ENCODE peak calls at places on chromosomes 11 and 22, in nine cellular contexts. Y is esophagus squamous epithelium, B is OCI-LY7, X is mammary epithelial cell, E is psoas muscle, G is A549, U is right cardiac atrium, J is trophoblast cell, K is uterus. Q is an unnamed sample.

GRCh38 chr11:84947970-84948600 is 679.1 kb downstream of the DLG2 start:
- DNase-seq in Y (no peak), B (no peak), X (peak; percentile 5), E (no peak), G (no peak), U (no peak), J (no peak), K (no peak), Q (peak; percentile 75)

GRCh38 chr22:40101417-40102101 is 76.2 kb upstream of the TNRC6B start:
- DNase-seq in Y (no peak), B (no peak), X (no peak), E (no peak), G (no peak), U (no peak), J (no peak), K (no peak), Q (no peak)

GRCh38 chr22:29014773-29015172 is 46.9 kb downstream of the C22orf31 start:
- DNase-seq in Y (no peak), B (no peak), X (no peak), E (no peak), G (no peak), U (no peak), J (no peak), K (no peak), Q (no peak)

GRCh38 chr11:40100204-40100603 is 1359.2 kb downstream of the LRRC4C start:
- DNase-seq in Y (no peak), B (no peak), X (no peak), E (no peak), G (no peak), U (no peak), J (no peak), K (no peak), Q (peak; percentile 37)

GRCh38 chr11:67352546-67353316 is 615 bp downstream of the POLD4 start:
- DNase-seq in Y (no peak), B (peak; percentile 89), X (no peak), E (no peak), G (no peak), U (peak; percentile 65), J (peak; percentile 55), K (peak; percentile 46), Q (no peak)

GRCh38 chr11:78310500-78310909 is 107.1 kb downstream of the GAB2 start:
- DNase-seq in Y (no peak), B (no peak), X (no peak), E (peak; percentile 49), G (no peak), U (peak; percentile 85), J (no peak), K (peak; percentile 46), Q (no peak)

GRCh38 chr11:134471341-134472187 is 59.5 kb upstream of the B3GAT1 start:
- DNase-seq in Y (no peak), B (no peak), X (no peak), E (no peak), G (no peak), U (no peak), J (no peak), K (no peak), Q (no peak)

GRCh38 chr11:134609361-134610115 is 197.5 kb upstream of the B3GAT1 start:
- DNase-seq in Y (no peak), B (no peak), X (no peak), E (no peak), G (no peak), U (no peak), J (no peak), K (no peak), Q (no peak)

GRCh38 chr11:29962243-29962642 is 54.6 kb downstream of the KCNA4 start:
- DNase-seq in Y (no peak), B (peak; percentile 7), X (peak; percentile 1), E (no peak), G (peak; percentile 37), U (no peak), J (peak; percentile 10), K (no peak), Q (peak; percentile 75)

GRCh38 chr22:45226681-45227186 is 14.0 kb downstream of the KIAA0930 start:
- DNase-seq in Y (no peak), B (no peak), X (peak; percentile 64), E (no peak), G (no peak), U (peak; percentile 64), J (peak; percentile 44), K (no peak), Q (no peak)

GRCh38 chr11:106468091-106468490 is 390.6 kb downstream of the AASDHPPT start:
- DNase-seq in Y (no peak), B (no peak), X (no peak), E (no peak), G (no peak), U (no peak), J (no peak), K (no peak), Q (no peak)

GRCh38 chr22:48722661-48723060 is 1105.0 kb downstream of the BRD1 start:
- DNase-seq in Y (no peak), B (no peak), X (no peak), E (no peak), G (no peak), U (no peak), J (no peak), K (no peak), Q (no peak)

GRCh38 chr11:121810291-121810690 is 305.7 kb downstream of the BLID start:
- DNase-seq in Y (no peak), B (no peak), X (peak; percentile 39), E (no peak), G (no peak), U (no peak), J (no peak), K (no peak), Q (no peak)

GRCh38 chr22:29827091-29827490 is 11.0 kb downstream of the ASCC2 start:
- DNase-seq in Y (no peak), B (no peak), X (no peak), E (no peak), G (no peak), U (no peak), J (no peak), K (no peak), Q (no peak)

GRCh38 chr11:96361778-96362177 is 18.8 kb upstream of the MAML2 start:
- DNase-seq in Y (no peak), B (no peak), X (peak; percentile 4), E (no peak), G (no peak), U (no peak), J (no peak), K (no peak), Q (no peak)

GRCh38 chr11:16895306-16895705 is 118.9 kb downstream of the PLEKHA7 start:
- DNase-seq in Y (no peak), B (no peak), X (peak; percentile 52), E (no peak), G (no peak), U (no peak), J (no peak), K (no peak), Q (no peak)

GRCh38 chr22:30031764-30032468 is 48.3 kb upstream of the HORMAD2 start:
- DNase-seq in Y (no peak), B (no peak), X (no peak), E (no peak), G (no peak), U (no peak), J (no peak), K (no peak), Q (no peak)

GRCh38 chr22:21629262-21630149 is at the start of gene YDJC:
- DNase-seq in Y (peak; percentile 53), B (peak; percentile 98), X (peak; percentile 89), E (peak; percentile 93), G (peak; percentile 92), U (peak; percentile 97), J (peak; percentile 98), K (peak; percentile 94), Q (peak; percentile 96)

GRCh38 chr11:78414321-78415051 is 3.1 kb downstream of the GAB2 start:
- DNase-seq in Y (no peak), B (peak; percentile 42), X (no peak), E (no peak), G (peak; percentile 29), U (no peak), J (peak; percentile 50), K (no peak), Q (peak; percentile 23)

DNA sequence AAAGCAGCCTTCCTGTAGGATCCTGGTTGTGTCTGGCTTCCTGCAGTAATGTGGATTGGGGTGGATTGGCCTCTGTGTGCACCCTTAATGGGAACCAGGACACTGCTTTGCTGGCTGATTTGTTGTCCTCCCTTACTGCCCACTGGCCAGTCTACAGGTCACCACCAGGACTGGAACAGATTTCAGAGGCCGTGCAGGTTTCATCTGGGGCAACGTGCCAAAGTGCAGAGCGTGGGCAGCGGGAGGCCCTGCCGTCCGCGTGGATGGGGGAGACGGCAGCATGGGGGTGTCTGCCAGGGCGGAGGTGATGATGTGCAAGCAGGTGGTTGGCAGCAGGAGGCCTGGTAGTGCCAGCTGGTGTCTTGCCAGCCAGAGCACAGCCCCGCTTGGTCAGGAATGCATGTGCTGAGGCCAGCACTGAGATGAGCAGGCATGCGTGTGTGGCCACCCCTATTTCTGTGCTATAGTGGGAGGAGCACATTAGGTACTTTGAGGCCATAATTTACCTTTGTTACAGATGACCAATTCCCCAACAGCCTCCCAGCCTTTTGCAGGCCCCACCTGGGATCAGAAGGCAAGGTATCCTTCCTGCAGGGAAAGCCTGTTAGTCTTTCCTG is 24.3 kb downstream of the BCR start:
- DNase-seq in Y (no peak), B (no peak), X (no peak), E (peak; percentile 67), G (no peak), U (peak; percentile 93), J (no peak), K (peak; percentile 76), Q (no peak)
- H3K4me1 ChIP-seq in Y (peaks cover 22% of the 10 kb centered on the region), B (peaks cover 35% of the 10 kb centered on the region), X (peaks cover 19% of the 10 kb centered on the region), E (peaks cover 24% of the 10 kb centered on the region), G (no peaks in the 10 kb centered on the region), U (peaks cover 16% of the 10 kb centered on the region), J (peaks cover 6% of the 10 kb centered on the region), K (peaks cover 8% of the 10 kb centered on the region), Q (peaks cover 8% of the 10 kb centered on the region)

GRCh38 chr11:46523290-46523689 is 70.5 kb downstream of the AMBRA1 start:
- DNase-seq in Y (no peak), B (no peak), X (no peak), E (no peak), G (no peak), U (no peak), J (no peak), K (no peak), Q (no peak)
- H3K4me1 ChIP-seq in Y (no peaks in the 10 kb centered on the region), B (peaks cover 19% of the 10 kb centered on the region), X (peaks cover 17% of the 10 kb centered on the region), E (peaks cover 30% of the 10 kb centered on the region), G (peaks cover 19% of the 10 kb centered on the region), U (peaks cover 12% of the 10 kb centered on the region), J (peaks cover 4% of the 10 kb centered on the region), K (no peaks in the 10 kb centered on the region), Q (peaks cover 2% of the 10 kb centered on the region)

GRCh38 chr11:831132-831864 is 1.5 kb upstream of the CD151 start:
- DNase-seq in Y (no peak), B (no peak), X (no peak), E (no peak), G (no peak), U (peak; percentile 72), J (no peak), K (no peak), Q (no peak)
- H3K4me1 ChIP-seq in Y (peaks cover 73% of the 10 kb centered on the region), B (peaks cover 36% of the 10 kb centered on the region), X (peaks cover 62% of the 10 kb centered on the region), E (peaks cover 51% of the 10 kb centered on the region), G (peaks cover 53% of the 10 kb centered on the region), U (peaks cover 9% of the 10 kb centered on the region), J (peaks cover 52% of the 10 kb centered on the region), K (no peaks in the 10 kb centered on the region), Q (peaks cover 11% of the 10 kb centered on the region)

DNA sequence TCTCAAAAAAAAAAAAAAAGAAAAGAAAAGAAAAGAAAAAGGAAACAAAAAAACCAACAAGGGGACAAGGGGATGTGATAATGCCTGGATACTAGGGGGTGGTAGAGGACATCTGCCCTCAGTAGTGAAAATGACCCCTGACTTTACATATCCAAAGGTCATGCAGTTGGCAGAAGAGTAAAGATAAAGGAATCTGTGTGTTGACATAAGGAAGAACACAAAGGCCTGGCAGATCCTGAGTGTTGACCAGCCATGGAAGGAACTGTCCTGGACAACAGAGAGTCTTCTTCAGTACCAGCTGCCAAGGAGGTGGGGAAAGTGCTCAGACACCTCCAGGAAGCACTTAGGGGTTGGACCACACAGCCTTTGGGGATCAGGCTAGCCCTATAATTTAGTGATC is 12.6 kb downstream of the SLC43A1 start:
- DNase-seq in Y (no peak), B (no peak), X (no peak), E (no peak), G (no peak), U (no peak), J (no peak), K (no peak), Q (no peak)
- H3K4me1 ChIP-seq in Y (peaks cover 17% of the 10 kb centered on the region), B (no peaks in the 10 kb centered on the region), X (peaks cover 3% of the 10 kb centered on the region), E (peaks cover 26% of the 10 kb centered on the region), G (peaks cover 11% of the 10 kb centered on the region), U (peaks cover 17% of the 10 kb centered on the region), J (peaks cover 3% of the 10 kb centered on the region), K (no peaks in the 10 kb centered on the region), Q (peaks cover 8% of the 10 kb centered on the region)

Q was measured in mesendoderm.